ENCODE peak calls at places on chromosome 17, in five cellular contexts. G, K, Y, V and D are unnamed samples. For H3K36me3, the result is how much of the 10 kb centered on the place peaks cover.

GRCh38 chr17:74408262-74408661 is 23.6 kb upstream of the GPRC5C start:
- DNase-seq in K (no peak), V (no peak), Y (peak), G (no peak), D (no peak)

GRCh38 chr17:11240841-11241610 is at the start of gene SHISA6:
- DNase-seq in K (no peak), G (no peak), Y (no peak), V (peak), D (no peak)

GRCh38 chr17:4604111-4604644 is 19.8 kb downstream of the SMTNL2 start:
- DNase-seq in G (no peak), V (peak), Y (peak), K (peak), D (peak)

GRCh38 chr17:9386401-9386800 is 189.2 kb downstream of the STX8 start:
- DNase-seq in K (no peak), V (no peak), G (no peak), Y (peak), D (no peak)

GRCh38 chr17:70144260-70144846 is 25.0 kb upstream of the KCNJ2 start:
- DNase-seq in K (no peak), Y (peak), G (no peak), V (peak), D (no peak)

GRCh38 chr17:65588194-65588808 is 26.9 kb upstream of the AXIN2 start:
- DNase-seq in Y (no peak), K (no peak), V (no peak), G (no peak), D (peak)

GRCh38 chr17:2395258-2396170 is 5.3 kb downstream of the MNT start:
- DNase-seq in G (no peak), K (peak), V (no peak), Y (no peak), D (no peak)

GRCh38 chr17:58332720-58333395 is 4.3 kb upstream of the TSPOAP1 start:
- DNase-seq in V (peak), Y (no peak), K (no peak), G (peak), D (peak)

GRCh38 chr17:48711128-48711527 is 11.2 kb downstream of the PRAC1 start:
- DNase-seq in Y (no peak), G (no peak), K (no peak), V (no peak), D (no peak)

GRCh38 chr17:54835015-54835414 is 65.6 kb upstream of the TOM1L1 start:
- DNase-seq in K (no peak), Y (no peak), V (no peak), G (no peak), D (no peak)

GRCh38 chr17:38465420-38466345 is 37.4 kb downstream of the ARHGAP23 start:
- DNase-seq in V (peak), Y (no peak), G (no peak), K (peak), D (peak)

GRCh38 chr17:36493956-36494355 is 7.5 kb downstream of the ZNHIT3 start:
- DNase-seq in V (no peak), Y (no peak), K (no peak), G (no peak), D (no peak)

GRCh38 chr17:36494674-36495073 is 8.2 kb downstream of the ZNHIT3 start:
- DNase-seq in Y (no peak), G (no peak), V (no peak), K (no peak), D (no peak)

GRCh38 chr17:36498155-36498554 is 11.7 kb downstream of the ZNHIT3 start:
- DNase-seq in K (no peak), G (no peak), Y (no peak), V (peak), D (no peak)

GRCh38 chr17:36495076-36495578 is 8.6 kb downstream of the ZNHIT3 start:
- DNase-seq in K (no peak), V (no peak), G (no peak), Y (no peak), D (no peak)

DNA sequence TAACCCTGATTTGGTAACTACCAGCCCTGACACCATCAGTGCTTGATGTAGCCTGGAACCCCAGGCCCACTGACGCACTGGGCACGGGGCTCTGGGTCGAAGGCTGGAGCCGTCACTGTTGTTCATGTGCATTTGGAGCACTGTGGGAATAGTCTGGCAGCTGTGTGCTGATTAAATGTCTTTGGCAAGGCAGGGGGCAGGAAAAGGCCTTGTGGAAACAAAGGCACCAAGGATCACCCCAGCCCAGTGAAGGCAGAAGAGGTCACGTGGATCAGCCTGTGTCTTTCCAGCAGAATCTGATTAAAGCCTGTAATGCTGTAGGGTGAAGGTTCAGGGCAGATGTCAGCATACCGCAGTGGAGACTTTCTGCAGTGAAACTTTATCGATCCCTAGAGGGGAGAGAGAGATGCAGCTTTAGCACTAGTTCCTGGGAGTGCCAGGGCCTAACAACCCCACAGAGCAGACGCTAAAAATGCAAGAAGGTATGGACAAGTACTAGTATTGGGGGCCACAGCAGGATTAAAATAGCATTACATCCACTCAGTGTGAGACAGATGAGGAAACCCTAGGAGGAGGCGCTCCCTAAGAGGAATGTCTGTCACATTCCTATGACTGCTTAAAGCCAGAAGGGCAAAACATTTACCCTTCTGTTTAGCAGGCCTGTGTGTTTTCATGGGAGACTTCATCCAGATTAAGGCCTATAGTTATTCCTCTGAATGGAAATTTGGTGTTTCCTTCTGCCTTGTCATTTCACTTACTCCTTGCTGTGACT is 9.7 kb downstream of the ZNHIT3 start:
- DNase-seq in K (no peak), G (no peak), V (no peak), Y (no peak), D (no peak)
- H3K36me3 ChIP-seq in K (under half), G (under half), V (half or more), Y (under half), D (half or more)

GRCh38 chr17:8222380-8222629 is 11.9 kb upstream of the AURKB start:
- DNase-seq in Y (no peak), K (no peak), V (no peak), G (peak), D (no peak)
- H3K36me3 ChIP-seq in Y (under half), K (under half), V (under half), G (under half), D (under half)

DNA sequence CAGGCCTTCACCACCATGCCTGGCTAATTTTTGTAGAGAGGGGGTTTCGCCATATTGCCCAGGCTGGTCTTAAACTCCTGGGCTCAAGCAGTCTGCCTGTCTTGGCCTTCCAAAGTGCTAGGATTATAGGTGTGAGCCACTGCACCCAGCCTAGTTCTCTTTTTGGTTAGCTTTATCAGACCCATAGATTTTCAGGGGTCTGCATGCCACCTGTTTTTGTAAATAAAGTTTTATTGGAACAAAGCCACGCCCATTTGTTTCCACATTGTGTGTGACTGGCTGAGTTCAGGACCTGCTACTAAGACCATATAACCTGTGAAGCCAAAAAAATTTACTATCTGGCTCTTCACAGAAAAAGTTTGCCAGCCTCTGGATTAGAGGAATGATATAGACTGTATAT is 7.6 kb downstream of the PSMD11 start:
- DNase-seq in Y (no peak), V (no peak), K (no peak), G (no peak), D (no peak)
- H3K36me3 ChIP-seq in Y (under half), V (half or more), K (under half), G (under half), D (half or more)

DNA sequence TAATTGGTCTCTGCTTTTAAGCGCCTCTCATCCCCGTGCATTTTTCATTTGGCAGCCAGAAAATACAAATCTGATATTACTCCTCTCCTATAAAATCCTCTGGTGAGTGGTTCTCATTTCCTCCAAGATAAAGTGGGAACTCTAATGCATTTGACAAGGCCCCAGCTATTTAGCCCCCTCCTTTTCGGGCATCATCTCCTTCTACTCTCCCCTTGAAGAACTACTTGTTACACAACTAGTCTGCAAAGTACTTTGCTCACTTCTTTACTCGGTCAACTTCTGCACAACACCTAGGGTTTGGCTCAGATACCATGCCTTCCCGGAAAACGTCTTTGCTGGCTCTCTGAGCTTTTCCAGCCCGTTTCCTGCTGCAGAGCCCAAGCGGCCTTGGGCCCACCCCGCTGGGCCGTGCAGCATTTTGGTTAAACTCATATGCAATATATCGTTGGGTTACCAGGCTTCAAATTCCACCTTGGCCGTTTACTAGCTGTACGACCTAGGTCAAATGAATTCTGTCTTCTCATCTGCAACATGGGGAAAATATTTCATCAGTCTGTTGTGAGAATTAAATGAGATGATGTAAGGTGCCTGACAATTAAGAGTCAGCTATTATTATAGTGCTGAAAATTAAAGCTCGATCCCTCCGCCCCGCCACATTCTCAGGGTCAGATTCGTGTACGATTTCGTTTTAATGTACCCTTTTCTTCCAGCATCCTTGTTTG is 883 bp upstream of the TAF15 start:
- DNase-seq in K (no peak), V (no peak), G (no peak), Y (no peak), D (no peak)
- H3K36me3 ChIP-seq in K (under half), V (under half), G (under half), Y (under half), D (under half)

DNA sequence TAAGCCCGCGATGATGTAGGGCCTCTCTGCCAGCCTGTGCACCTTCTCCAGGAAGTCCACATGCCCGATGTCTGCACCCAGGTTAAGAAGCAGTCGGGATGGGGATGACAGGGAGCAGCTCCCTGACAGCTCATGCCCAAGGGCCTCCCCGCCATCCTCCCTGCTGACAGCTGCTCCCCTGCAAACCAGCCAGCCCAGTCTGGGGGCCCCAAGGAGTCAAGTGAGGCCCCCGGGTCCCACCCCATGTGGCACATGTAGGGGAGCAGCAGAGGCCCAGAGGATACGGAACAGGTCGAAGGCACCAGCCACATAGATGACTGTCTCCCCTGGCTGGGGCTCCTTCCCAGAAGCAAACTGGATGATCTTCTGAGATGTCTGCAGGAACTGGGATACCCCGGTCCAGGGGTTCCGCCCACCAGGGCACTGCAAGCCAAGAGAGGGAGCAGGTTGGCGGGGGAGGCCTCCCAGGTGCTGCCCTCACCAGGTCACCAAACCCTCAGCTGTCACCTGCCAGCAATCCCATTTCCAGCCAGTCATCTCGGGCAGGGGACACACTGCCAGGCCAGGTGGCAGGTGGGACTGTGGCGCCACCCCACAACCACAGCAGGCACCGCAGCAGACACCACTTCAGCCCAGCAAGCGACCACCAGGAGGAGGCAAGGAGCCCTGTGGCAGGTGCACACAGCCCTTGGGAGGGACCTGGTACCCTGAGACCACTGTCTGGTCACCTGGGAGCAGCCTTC is 4.6 kb downstream of the PCYT2 start:
- DNase-seq in Y (no peak), K (no peak), V (no peak), G (no peak), D (no peak)
- H3K36me3 ChIP-seq in Y (under half), K (under half), V (under half), G (under half), D (under half)

DNA sequence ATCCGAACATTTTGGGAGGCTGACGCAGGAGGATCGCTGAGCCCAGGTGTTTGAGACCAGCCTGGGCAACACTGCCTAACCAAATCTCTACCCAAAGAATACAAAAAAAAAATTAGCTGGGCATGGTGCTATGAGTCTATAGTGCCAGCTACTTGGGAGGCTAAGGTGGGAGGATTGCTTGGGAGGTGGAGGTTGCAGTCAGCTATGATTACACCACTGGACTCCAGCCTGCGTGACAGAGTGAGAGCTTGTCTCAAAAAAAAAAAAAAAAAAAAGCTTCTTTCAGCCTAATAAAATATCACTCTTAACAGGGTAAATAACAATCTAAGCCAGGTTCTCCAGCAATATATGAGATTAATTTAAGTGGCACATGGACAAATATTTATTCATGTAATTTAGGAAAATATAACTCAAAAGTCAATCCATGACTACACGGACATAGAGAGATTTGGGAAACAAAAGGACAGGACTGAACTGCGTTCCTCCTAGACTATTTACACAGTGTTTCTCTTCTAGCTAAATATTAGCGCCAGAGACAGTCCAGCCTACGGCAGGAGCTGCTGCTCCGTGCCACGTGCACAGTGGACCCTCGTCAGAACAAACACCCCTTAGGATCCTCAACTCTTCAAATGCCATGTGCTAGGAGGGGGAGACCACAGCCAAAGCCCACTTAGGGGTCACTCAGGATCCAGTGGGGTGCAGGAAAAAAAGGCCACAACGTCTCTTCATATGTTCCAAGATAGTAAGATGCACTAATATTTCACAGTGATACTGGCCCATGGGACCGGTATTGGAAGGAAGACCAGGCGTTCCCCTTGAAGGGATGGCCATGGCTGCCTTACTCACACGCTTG is 8.7 kb downstream of the USP36 start:
- DNase-seq in K (peak), V (no peak), G (no peak), Y (no peak), D (no peak)
- H3K36me3 ChIP-seq in K (under half), V (half or more), G (under half), Y (under half), D (half or more)